ENCODE peak calls at places on chromosome 13, in six cellular contexts. L is ascending aorta, S is fibroblast of lung, A is left lung, Q is BJ, B is transverse colon. M is an unnamed sample.

GRCh38 chr13:21256351-21256761 is 79.9 kb downstream of the MRPL57 start:
- DNase-seq in L (no peak), S (no peak), A (no peak), Q (no peak), B (no peak), M (no peak)

GRCh38 chr13:90519157-90519556 is 828.3 kb upstream of the MIR17HG start:
- DNase-seq in L (no peak), S (no peak), A (no peak), Q (no peak), B (no peak), M (no peak)

GRCh38 chr13:101930331-101930730 is 471.5 kb downstream of the FGF14 start:
- DNase-seq in L (no peak), S (peak; percentile 2), A (no peak), Q (no peak), B (no peak), M (no peak)

GRCh38 chr13:85520445-85520844 is 278.8 kb downstream of the SLITRK6 start:
- DNase-seq in L (no peak), S (peak; percentile 40), A (no peak), Q (no peak), B (no peak), M (no peak)

GRCh38 chr13:44837250-44837649 is 152.0 kb downstream of the NUFIP1 start:
- DNase-seq in L (no peak), S (peak; percentile 65), A (no peak), Q (no peak), B (no peak), M (no peak)

GRCh38 chr13:32316030-32316344 is 679 bp downstream of the BRCA2 start:
- DNase-seq in L (no peak), S (no peak), A (no peak), Q (no peak), B (peak; percentile 64), M (no peak)

GRCh38 chr13:66981912-66982311 is 248.2 kb downstream of the PCDH9 start:
- DNase-seq in L (no peak), S (no peak), A (no peak), Q (no peak), B (no peak), M (no peak)

GRCh38 chr13:46041335-46041934 is 11.1 kb downstream of the ZC3H13 start:
- DNase-seq in L (no peak), S (peak; percentile 59), A (no peak), Q (no peak), B (no peak), M (no peak)

GRCh38 chr13:114339779-114340534 is 25.7 kb downstream of the CHAMP1 start:
- DNase-seq in L (no peak), S (peak; percentile 26), A (no peak), Q (no peak), B (peak; percentile 59), M (no peak)

GRCh38 chr13:95355491-95355890 is 54.2 kb upstream of the ABCC4 start:
- DNase-seq in L (no peak), S (peak; percentile 78), A (no peak), Q (peak; percentile 33), B (no peak), M (peak; percentile 24)

GRCh38 chr13:63972328-63972727 is 2556.7 kb upstream of the PCDH20 start:
- DNase-seq in L (no peak), S (no peak), A (no peak), Q (no peak), B (no peak), M (no peak)

GRCh38 chr13:33229446-33230177 is 55.9 kb downstream of the STARD13 start:
- DNase-seq in L (no peak), S (no peak), A (no peak), Q (peak; percentile 72), B (no peak), M (no peak)

GRCh38 chr13:99123101-99124045 is 77.3 kb upstream of the UBAC2 start:
- DNase-seq in L (no peak), S (peak; percentile 59), A (no peak), Q (no peak), B (no peak), M (no peak)

GRCh38 chr13:46982856-46983582 is 86.2 kb upstream of the HTR2A start:
- DNase-seq in L (no peak), S (no peak), A (no peak), Q (no peak), B (peak; percentile 12), M (no peak)

GRCh38 chr13:98775844-98776598 is 23.5 kb upstream of the SLC15A1 start:
- DNase-seq in L (no peak), S (peak; percentile 82), A (no peak), Q (no peak), B (peak; percentile 82), M (no peak)

GRCh38 chr13:99228737-99229691 is 28.4 kb downstream of the UBAC2 start:
- DNase-seq in L (no peak), S (peak; percentile 95), A (no peak), Q (peak; percentile 84), B (no peak), M (peak; percentile 80)

GRCh38 chr13:100361504-100361903 is 227.1 kb downstream of the GGACT start:
- DNase-seq in L (no peak), S (peak; percentile 64), A (no peak), Q (no peak), B (no peak), M (no peak)

GRCh38 chr13:113924184-113924583 is 49.7 kb downstream of the C13orf46 start:
- DNase-seq in L (no peak), S (no peak), A (no peak), Q (no peak), B (no peak), M (no peak)

GRCh38 chr13:38819053-38819452 is 132.2 kb downstream of the FREM2 start:
- DNase-seq in L (no peak), S (peak; percentile 64), A (no peak), Q (no peak), B (no peak), M (no peak)

GRCh38 chr13:110005563-110005962 is 219.2 kb upstream of the IRS2 start:
- DNase-seq in L (no peak), S (no peak), A (no peak), Q (no peak), B (no peak), M (no peak)

GRCh38 chr13:110001622-110002275 is 215.4 kb upstream of the IRS2 start:
- DNase-seq in L (no peak), S (peak; percentile 77), A (no peak), Q (no peak), B (no peak), M (peak; percentile 63)

GRCh38 chr13:110008816-110009215 is 222.4 kb upstream of the IRS2 start:
- DNase-seq in L (no peak), S (peak; percentile 65), A (no peak), Q (no peak), B (no peak), M (no peak)

GRCh38 chr13:110006304-110006703 is 219.9 kb upstream of the IRS2 start:
- DNase-seq in L (no peak), S (peak; percentile 87), A (no peak), Q (no peak), B (no peak), M (no peak)

DNA sequence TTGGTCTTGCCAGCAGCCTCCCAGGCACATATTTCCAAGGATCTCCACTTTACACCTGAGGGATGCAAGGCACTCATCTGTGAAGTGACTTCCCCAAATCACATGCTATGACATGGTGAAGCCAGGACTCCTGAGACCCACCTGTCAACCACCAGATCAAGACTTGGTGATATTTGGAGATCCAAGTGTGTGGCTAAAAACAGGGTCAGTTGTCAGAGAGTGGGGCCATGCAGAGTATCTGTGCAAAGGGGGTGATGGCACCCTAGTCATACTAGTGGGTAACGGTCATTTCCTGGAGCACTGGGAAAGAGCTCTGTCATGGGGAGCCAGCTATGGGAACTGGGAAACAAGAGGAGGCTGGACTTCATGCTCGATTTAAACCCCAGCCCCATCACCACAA is 218.4 kb upstream of the IRS2 start:
- DNase-seq in L (no peak), S (no peak), A (no peak), Q (no peak), B (no peak), M (no peak)
- H3K4me3 ChIP-seq in L (no peak overlapping the region), S (no peak overlapping the region), A (no peak overlapping the region), Q (no peak overlapping the region), B (no peak overlapping the region), M (no peak overlapping the region)

GRCh38 chr13:97359181-97360057 is 74.5 kb upstream of the RAP2A start:
- DNase-seq in L (no peak), S (peak; percentile 60), A (no peak), Q (peak; percentile 25), B (peak; percentile 37), M (no peak)
- TF ChIP-seq CTCF in L (peak; percentile 85), S (peak; percentile 90), A (peak; percentile 62), Q (peak; percentile 81), B (peak; percentile 85), M (peak; percentile 73)

DNA sequence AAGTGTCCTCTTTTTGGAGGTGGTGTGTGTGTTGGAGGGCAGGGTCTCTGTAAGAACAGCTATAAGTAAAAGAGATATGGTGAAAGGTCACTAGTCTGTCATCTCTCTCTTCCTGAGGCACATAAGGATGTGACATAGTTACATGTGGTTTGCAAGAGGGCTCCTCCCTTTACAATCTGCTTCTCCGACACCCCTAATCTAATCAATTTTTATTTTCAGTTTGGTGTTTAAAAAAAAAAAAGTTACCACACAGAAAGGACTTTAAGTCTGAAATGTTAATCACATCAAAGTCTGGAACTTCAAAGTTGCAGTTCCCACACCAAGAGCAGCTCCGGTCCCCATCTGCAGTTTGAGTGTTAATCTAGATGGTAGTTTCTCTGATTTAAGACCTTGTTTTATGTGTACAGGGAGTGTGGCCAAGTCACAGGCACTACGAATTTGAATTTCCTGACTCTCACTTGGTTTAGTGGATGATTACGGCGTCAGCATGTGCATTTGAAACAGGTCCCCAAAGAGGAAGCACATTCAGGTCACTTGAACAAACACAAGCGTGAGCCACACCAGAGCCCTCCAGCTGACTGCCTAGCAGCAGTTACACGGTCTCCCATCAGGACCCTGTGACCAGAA is 53.1 kb downstream of the FOXO1 start:
- DNase-seq in L (no peak), S (no peak), A (no peak), Q (no peak), B (peak; percentile 63), M (no peak)
- H3K4me3 ChIP-seq in L (no peak overlapping the region), S (no peak overlapping the region), A (no peak overlapping the region), Q (no peak overlapping the region), B (no peak overlapping the region), M (no peak overlapping the region)

GRCh38 chr13:97125810-97126738 is 96.1 kb upstream of the MBNL2 start:
- DNase-seq in L (no peak), S (peak; percentile 79), A (peak; percentile 57), Q (no peak), B (no peak), M (no peak)

GRCh38 chr13:97124237-97124636 is 97.9 kb upstream of the MBNL2 start:
- DNase-seq in L (no peak), S (no peak), A (no peak), Q (no peak), B (no peak), M (no peak)

GRCh38 chr13:97127842-97128241 is 94.3 kb upstream of the MBNL2 start:
- DNase-seq in L (no peak), S (no peak), A (no peak), Q (no peak), B (no peak), M (no peak)

GRCh38 chr13:97122381-97122996 is 99.6 kb upstream of the MBNL2 start:
- DNase-seq in L (no peak), S (peak; percentile 80), A (no peak), Q (no peak), B (no peak), M (no peak)

GRCh38 chr13:97125051-97125809 is 96.9 kb upstream of the MBNL2 start:
- DNase-seq in L (no peak), S (peak; percentile 92), A (no peak), Q (no peak), B (no peak), M (no peak)
- TF ChIP-seq CTCF in L (peak; percentile 13), S (peak; percentile 14), A (no peak), Q (peak; percentile 25), B (no peak), M (no peak)

GRCh38 chr13:23609414-23610186 is 39.4 kb downstream of the TNFRSF19 start:
- DNase-seq in L (no peak), S (peak; percentile 77), A (peak; percentile 64), Q (no peak), B (no peak), M (no peak)
- H3K4me3 ChIP-seq in L (no peak overlapping the region), S (peak overlapping the region; percentile 42), A (no peak overlapping the region), Q (no peak overlapping the region), B (no peak overlapping the region), M (peak overlapping the region; percentile 1)